ENCODE peak calls at places on chromosome 19, in seven cellular contexts. Y, H, B, N, C, T and E are unnamed samples.

GRCh38 chr19:48741222-48741999 is 1.0 kb upstream of the RASIP1 start:
- DNase-seq in Y (peak; percentile 71), H (no peak), B (peak; percentile 54), N (peak; percentile 25), C (no peak), T (no peak), E (peak; percentile 66)

GRCh38 chr19:31355330-31356289 is 6.4 kb upstream of the TSHZ3 start:
- DNase-seq in Y (no peak), H (no peak), B (no peak), N (no peak), C (no peak), T (no peak), E (no peak)

GRCh38 chr19:39998511-39998910 is 1.7 kb downstream of the ZNF546 start:
- DNase-seq in Y (no peak), H (no peak), B (no peak), N (no peak), C (no peak), T (no peak), E (no peak)

GRCh38 chr19:6711605-6712004 is 8.8 kb downstream of the C3 start:
- DNase-seq in Y (no peak), H (no peak), B (no peak), N (no peak), C (no peak), T (no peak), E (no peak)

GRCh38 chr19:3265432-3265831 is 41.0 kb downstream of the CELF5 start:
- DNase-seq in Y (no peak), H (no peak), B (no peak), N (no peak), C (no peak), T (no peak), E (no peak)

GRCh38 chr19:510606-511100 is 3.4 kb downstream of the TPGS1 start:
- DNase-seq in Y (peak; percentile 73), H (no peak), B (peak; percentile 98), N (peak; percentile 91), C (peak; percentile 50), T (peak; percentile 68), E (peak; percentile 78)

GRCh38 chr19:44587863-44588752 is 25.3 kb upstream of the IGSF23 start:
- DNase-seq in Y (no peak), H (no peak), B (peak; percentile 13), N (peak; percentile 50), C (peak; percentile 72), T (no peak), E (no peak)

GRCh38 chr19:29155683-29156082 is 57.3 kb downstream of the UQCRFS1 start:
- DNase-seq in Y (no peak), H (no peak), B (no peak), N (no peak), C (no peak), T (no peak), E (no peak)

GRCh38 chr19:8576273-8576993 is 809 bp downstream of the MYO1F start:
- DNase-seq in Y (no peak), H (no peak), B (no peak), N (no peak), C (no peak), T (no peak), E (no peak)

GRCh38 chr19:34259367-34259865 is 5.1 kb downstream of the GARRE1 start:
- DNase-seq in Y (no peak), H (no peak), B (no peak), N (no peak), C (no peak), T (no peak), E (no peak)

GRCh38 chr19:8580710-8581281 is 3.6 kb upstream of the MYO1F start:
- DNase-seq in Y (peak; percentile 75), H (peak; percentile 87), B (peak; percentile 92), N (peak; percentile 65), C (no peak), T (peak; percentile 84), E (peak; percentile 28)

GRCh38 chr19:52140077-52140710 is 456 bp upstream of the ZNF616 start:
- DNase-seq in Y (peak; percentile 13), H (peak; percentile 7), B (no peak), N (no peak), C (no peak), T (no peak), E (no peak)

GRCh38 chr19:47608908-47609879 is at the start of gene BICRA:
- DNase-seq in Y (peak; percentile 89), H (peak; percentile 57), B (peak; percentile 77), N (peak; percentile 74), C (no peak), T (peak; percentile 85), E (peak; percentile 84)

GRCh38 chr19:18279516-18280246 is 1.7 kb downstream of the JUND start:
- DNase-seq in Y (peak; percentile 92), H (peak; percentile 89), B (peak; percentile 83), N (peak; percentile 85), C (peak; percentile 71), T (peak; percentile 94), E (peak; percentile 90)

GRCh38 chr19:47049307-47049700 is 880 bp upstream of the TMEM160 start:
- DNase-seq in Y (no peak), H (no peak), B (no peak), N (no peak), C (peak; percentile 59), T (no peak), E (peak; percentile 62)

GRCh38 chr19:51891193-51891747 is 3.5 kb upstream of the ZNF577 start:
- DNase-seq in Y (no peak), H (no peak), B (no peak), N (no peak), C (no peak), T (no peak), E (no peak)

GRCh38 chr19:1674293-1674679 is 21.9 kb upstream of the TCF3 start:
- DNase-seq in Y (no peak), H (no peak), B (no peak), N (no peak), C (no peak), T (no peak), E (no peak)

GRCh38 chr19:29006057-29006735 is 206.8 kb downstream of the UQCRFS1 start:
- DNase-seq in Y (no peak), H (no peak), B (no peak), N (no peak), C (no peak), T (no peak), E (no peak)

GRCh38 chr19:16027528-16027927 is 48.8 kb upstream of the TPM4 start:
- DNase-seq in Y (no peak), H (no peak), B (no peak), N (no peak), C (no peak), T (no peak), E (no peak)

GRCh38 chr19:45878043-45878794 is 7.7 kb downstream of the IRF2BP1 start:
- DNase-seq in Y (peak; percentile 96), H (no peak), B (no peak), N (peak; percentile 39), C (no peak), T (no peak), E (no peak)

GRCh38 chr19:2171349-2172145 is 7.8 kb downstream of the DOT1L start:
- DNase-seq in Y (peak; percentile 59), H (no peak), B (peak; percentile 65), N (peak; percentile 80), C (no peak), T (no peak), E (no peak)

GRCh38 chr19:15640294-15640903 is at the start of gene CYP4F3:
- DNase-seq in Y (peak; percentile 74), H (peak; percentile 46), B (no peak), N (no peak), C (no peak), T (peak; percentile 52), E (no peak)

GRCh38 chr19:45376045-45376724 is 5.8 kb upstream of the ERCC2 start:
- DNase-seq in Y (peak; percentile 75), H (peak; percentile 51), B (no peak), N (no peak), C (peak; percentile 92), T (peak; percentile 64), E (no peak)

GRCh38 chr19:42410371-42410770 is 16.8 kb downstream of the LIPE start:
- DNase-seq in Y (no peak), H (no peak), B (no peak), N (no peak), C (no peak), T (no peak), E (no peak)

GRCh38 chr19:38210458-38210987 is 13.5 kb downstream of the DPF1 start:
- DNase-seq in Y (peak; percentile 29), H (no peak), B (no peak), N (no peak), C (no peak), T (peak; percentile 77), E (no peak)